ENCODE peak calls at places on chromosomes 16 and 17, in six cellular contexts. C is effector CD4-positive, alpha-beta T cell; X is stimulated activated CD4-positive, alpha-beta T cell treated with anti-CD3 and anti-CD28 coated beads, Interleukin-4, amount 100 ng/mL, for 4 hours; O is central memory CD4-positive, alpha-beta T cell; W is GM23248; N is SHP77. A is an unnamed sample.

GRCh38 chr16:22191966-22192260 is 14.2 kb upstream of the EEF2K start:
- DNase-seq in C (no peak), X (peak), O (peak), W (peak), N (peak), A (no peak)

GRCh38 chr17:13765701-13766100 is 164.0 kb upstream of the HS3ST3A1 start:
- DNase-seq in C (no peak), X (no peak), O (no peak), W (peak), N (no peak), A (no peak)

GRCh38 chr17:34997355-34997862 is 17.1 kb downstream of the LIG3 start:
- DNase-seq in C (no peak), X (no peak), O (no peak), W (no peak), N (no peak), A (no peak)

GRCh38 chr16:54938351-54939346 is 8.0 kb downstream of the IRX5 start:
- DNase-seq in C (no peak), X (no peak), O (no peak), W (peak), N (no peak), A (no peak)

GRCh38 chr17:73215414-73215813 is 22.6 kb downstream of the COG1 start:
- DNase-seq in C (no peak), X (no peak), O (no peak), W (no peak), N (no peak), A (no peak)

GRCh38 chr17:12445331-12445730 is 220.4 kb upstream of the MYOCD start:
- DNase-seq in C (no peak), X (no peak), O (no peak), W (no peak), N (no peak), A (no peak)

GRCh38 chr17:78890111-78890897 is 12.7 kb downstream of the CEP295NL start:
- DNase-seq in C (peak), X (peak), O (peak), W (no peak), N (no peak), A (peak)

GRCh38 chr16:3020247-3020603 is at the start of gene TNFRSF12A:
- DNase-seq in C (peak), X (peak), O (peak), W (peak), N (no peak), A (peak)

GRCh38 chr17:73600103-73600871 is 44.0 kb downstream of the SDK2 start:
- DNase-seq in C (no peak), X (no peak), O (no peak), W (peak), N (no peak), A (no peak)

GRCh38 chr17:13874817-13875216 is 194.5 kb upstream of the COX10 start:
- DNase-seq in C (no peak), X (no peak), O (no peak), W (no peak), N (no peak), A (no peak)

A was measured in CD8-positive, alpha-beta memory T cell.